ENCODE peak calls at places on chromosome 5, in four cellular contexts. D is IMR-90; J is brain microvascular endothelial cell; Z is CD8-positive, alpha-beta memory T cell. P is an unnamed sample.

GRCh38 chr5:112921031-112921832 is 795 bp downstream of the REEP5 start:
- DNase-seq in D (peak), J (peak), Z (peak), P (peak)

GRCh38 chr5:174608631-174609097 is 115.7 kb upstream of the MSX2 start:
- DNase-seq in D (no peak), J (no peak), Z (no peak), P (peak)

GRCh38 chr5:148831590-148832565 is 5.5 kb downstream of the ADRB2 start:
- DNase-seq in D (no peak), J (no peak), Z (no peak), P (no peak)

GRCh38 chr5:179913461-179913860 is 5.8 kb upstream of the TBC1D9B start:
- DNase-seq in D (no peak), J (no peak), Z (no peak), P (no peak)

GRCh38 chr5:137260820-137261541 is 238.1 kb downstream of the SPOCK1 start:
- DNase-seq in D (no peak), J (no peak), Z (no peak), P (no peak)

GRCh38 chr5:14410942-14411258 is 170.7 kb upstream of the OTULINL start:
- DNase-seq in D (no peak), J (no peak), Z (no peak), P (no peak)

GRCh38 chr5:149822310-149822709 is 92.2 kb downstream of the PPARGC1B start:
- DNase-seq in D (no peak), J (no peak), Z (no peak), P (no peak)

GRCh38 chr5:181203842-181204560 is 995 bp downstream of the TRIM7 start:
- DNase-seq in D (no peak), J (no peak), Z (no peak), P (no peak)

GRCh38 chr5:52989781-52990530 is 804 bp downstream of the ITGA2 start:
- DNase-seq in D (peak), J (peak), Z (peak), P (no peak)

GRCh38 chr5:171122372-171122771 is 186.7 kb upstream of the TLX3 start:
- DNase-seq in D (no peak), J (peak), Z (no peak), P (no peak)

GRCh38 chr5:78605611-78606010 is 43.0 kb downstream of the LHFPL2 start:
- DNase-seq in D (no peak), J (no peak), Z (no peak), P (peak)

GRCh38 chr5:55855509-55855908 is 4.4 kb downstream of the IL31RA start:
- DNase-seq in D (peak), J (no peak), Z (no peak), P (no peak)

GRCh38 chr5:120139039-120139438 is 325.1 kb upstream of the PRR16 start:
- DNase-seq in D (peak), J (peak), Z (no peak), P (peak)

GRCh38 chr5:43315262-43315661 is 2.0 kb upstream of the HMGCS1 start:
- DNase-seq in D (peak), J (peak), Z (no peak), P (peak)

GRCh38 chr5:125093776-125094175 is 347.3 kb upstream of the ZNF608 start:
- DNase-seq in D (peak), J (peak), Z (no peak), P (peak)

GRCh38 chr5:10745133-10745532 is 15.9 kb downstream of the DAP start:
- DNase-seq in D (peak), J (no peak), Z (no peak), P (no peak)

GRCh38 chr5:156918311-156918845 is 44.6 kb downstream of the TIMD4 start:
- DNase-seq in D (no peak), J (no peak), Z (no peak), P (no peak)

GRCh38 chr5:55102345-55102744 is at the start of gene GZMA:
- DNase-seq in D (no peak), J (no peak), Z (peak), P (no peak)

GRCh38 chr5:32981061-32981460 is 269.9 kb downstream of the NPR3 start:
- DNase-seq in D (no peak), J (no peak), Z (no peak), P (no peak)

GRCh38 chr5:1416856-1417469 is 28.3 kb downstream of the SLC6A3 start:
- DNase-seq in D (no peak), J (no peak), Z (no peak), P (no peak)

GRCh38 chr5:95241155-95241554 is 43.7 kb downstream of the MCTP1 start:
- DNase-seq in D (no peak), J (no peak), Z (no peak), P (no peak)

GRCh38 chr5:95244479-95244878 is 40.4 kb downstream of the MCTP1 start:
- DNase-seq in D (no peak), J (no peak), Z (no peak), P (no peak)

GRCh38 chr5:95237324-95237723 is 47.6 kb downstream of the MCTP1 start:
- DNase-seq in D (no peak), J (no peak), Z (no peak), P (no peak)

GRCh38 chr5:95238560-95239325 is 46.2 kb downstream of the MCTP1 start:
- DNase-seq in D (peak), J (peak), Z (no peak), P (peak)

DNA sequence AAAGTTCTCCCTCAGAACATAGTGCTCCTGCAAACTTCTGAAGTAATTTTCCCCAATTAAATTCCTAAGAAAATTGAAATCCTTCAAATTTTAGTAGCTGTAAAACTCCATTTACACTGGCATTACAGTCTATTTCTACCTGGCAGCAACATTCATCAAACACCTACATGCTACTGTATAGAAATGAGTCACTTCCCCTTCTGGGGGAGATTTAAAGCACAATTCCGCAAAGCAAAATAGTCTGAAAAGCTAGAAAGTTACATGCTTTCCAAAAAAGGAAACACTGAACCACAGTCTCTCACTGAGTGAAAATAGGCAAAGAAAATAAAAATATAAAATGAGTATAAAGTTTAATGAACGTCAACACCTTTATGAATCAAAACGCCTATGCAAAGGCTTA is 43.3 kb downstream of the MCTP1 start:
- DNase-seq in D (no peak), J (no peak), Z (no peak), P (no peak)
- H3K4me3 ChIP-seq in D (no peak), J (no peak), Z (no peak), P (no peak)

GRCh38 chr5:81363093-81363886 is 30.6 kb downstream of the ACOT12 start:
- DNase-seq in D (no peak), J (no peak), Z (no peak), P (no peak)
- H3K27ac ChIP-seq in D (no peak), J (no peak), Z (no peak), P (no peak)

GRCh38 chr5:95817430-95817829 is 5.1 kb downstream of the GLRX start:
- DNase-seq in D (peak), J (peak), Z (peak), P (peak)
- H3K4me3 ChIP-seq in D (no peak), J (no peak), Z (peak), P (no peak)

GRCh38 chr5:36440300-36440699 is 138.6 kb upstream of the RANBP3L start:
- DNase-seq in D (no peak), J (no peak), Z (no peak), P (no peak)

GRCh38 chr5:36442796-36443195 is 141.1 kb upstream of the RANBP3L start:
- DNase-seq in D (peak), J (peak), Z (no peak), P (peak)

GRCh38 chr5:36442352-36442751 is 140.7 kb upstream of the RANBP3L start:
- DNase-seq in D (no peak), J (no peak), Z (no peak), P (peak)

GRCh38 chr5:36438765-36439501 is 137.2 kb upstream of the RANBP3L start:
- DNase-seq in D (no peak), J (no peak), Z (no peak), P (no peak)

DNA sequence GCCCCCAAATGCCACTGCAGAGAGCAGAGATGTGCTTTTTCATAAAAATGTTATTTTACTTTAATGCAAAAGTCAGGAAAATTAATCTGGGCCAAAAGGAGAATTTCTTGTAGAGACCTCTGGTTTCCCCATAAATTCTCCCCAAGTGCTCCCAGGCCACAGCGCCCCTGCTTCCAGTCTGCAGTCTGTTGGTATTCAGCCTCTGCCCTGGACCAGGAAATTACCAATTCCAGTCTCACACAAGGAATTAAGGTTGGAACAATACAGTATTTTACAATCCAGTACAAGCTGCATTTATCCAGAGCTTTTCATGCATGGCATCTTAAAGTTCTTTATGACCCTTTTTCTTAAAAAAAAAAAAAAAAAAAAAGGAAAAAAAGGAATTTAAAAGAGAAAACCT is 139.5 kb upstream of the RANBP3L start:
- DNase-seq in D (no peak), J (no peak), Z (no peak), P (no peak)
- H3K27ac ChIP-seq in D (no peak), J (no peak), Z (no peak), P (no peak)

GRCh38 chr5:73451218-73452130 is 2.9 kb upstream of the FOXD1 start:
- DNase-seq in D (peak), J (no peak), Z (peak), P (no peak)
- H3K4me3 ChIP-seq in D (peak), J (peak), Z (no peak), P (peak)

DNA sequence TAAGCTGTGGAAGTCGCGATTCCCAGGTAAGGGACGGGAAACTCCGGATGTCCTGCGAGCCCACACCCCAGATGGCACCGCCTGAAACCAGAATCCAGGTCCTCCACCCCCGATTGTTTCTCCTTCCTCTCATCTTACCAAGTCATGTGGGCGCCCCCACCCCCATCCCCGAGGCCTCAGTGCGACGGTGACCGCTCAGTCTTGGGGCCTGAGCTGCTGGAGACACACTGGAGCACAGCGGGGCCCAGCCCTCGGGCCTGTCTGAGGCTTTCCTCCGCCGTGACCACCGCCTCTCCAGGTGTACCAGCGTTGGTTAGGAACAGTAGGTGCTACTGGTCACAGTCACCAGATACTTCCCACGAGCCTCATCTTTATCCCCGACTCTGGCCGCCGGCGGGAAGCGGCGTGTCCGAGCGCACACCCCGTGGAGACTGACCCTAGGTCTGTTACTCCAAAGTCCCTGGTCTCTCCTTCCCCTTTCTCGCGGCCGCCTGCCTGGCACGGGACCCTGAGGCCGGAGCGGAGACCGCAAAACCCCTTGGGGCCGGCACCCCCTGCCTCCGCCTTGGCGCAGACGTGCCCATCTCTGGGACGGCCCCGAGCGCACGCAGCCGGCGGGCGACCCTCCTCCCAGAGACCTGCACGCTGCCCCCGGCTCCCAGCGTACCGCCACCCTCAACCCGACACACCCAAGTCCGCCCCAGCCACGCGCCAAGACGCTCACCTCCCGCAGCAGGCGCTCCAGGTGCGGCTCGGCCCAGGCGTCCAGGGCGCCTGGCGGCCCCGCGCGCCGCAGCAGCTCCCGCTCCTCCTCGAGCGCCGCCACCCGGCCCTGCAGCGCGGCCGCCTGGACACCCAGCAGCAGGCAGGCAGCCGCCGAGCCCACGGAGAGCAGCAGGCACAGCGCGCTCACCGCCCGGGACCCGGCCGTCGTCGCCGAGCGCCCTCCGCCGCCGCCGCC is 733 bp downstream of the COL23A1 start:
- DNase-seq in D (peak), J (no peak), Z (peak), P (peak)
- H3K27ac ChIP-seq in D (no peak), J (no peak), Z (no peak), P (no peak)